ENCODE peak calls at places on chromosomes 11 and 22, in nine cellular contexts. T, P, B, Y, G, E, O, A and K are unnamed samples.

GRCh38 chr11:15775051-15775541 is 581.2 kb downstream of the SOX6 start:
- DNase-seq in T (no peak), P (no peak), B (no peak), Y (no peak), G (no peak), E (no peak), O (no peak), A (no peak), K (no peak)

GRCh38 chr11:134643519-134644042 is 231.5 kb upstream of the B3GAT1 start:
- DNase-seq in T (no peak), P (no peak), B (no peak), Y (no peak), G (no peak), E (no peak), O (no peak), A (no peak), K (no peak)

GRCh38 chr22:41487037-41487963 is 18.4 kb downstream of the ACO2 start:
- DNase-seq in T (no peak), P (no peak), B (peak), Y (no peak), G (no peak), E (no peak), O (no peak), A (no peak), K (no peak)

GRCh38 chr22:45221201-45221600 is 19.5 kb downstream of the KIAA0930 start:
- DNase-seq in T (no peak), P (no peak), B (no peak), Y (no peak), G (no peak), E (no peak), O (no peak), A (no peak), K (no peak)

GRCh38 chr11:128346808-128347207 is 240.6 kb downstream of the ETS1 start:
- DNase-seq in T (no peak), P (no peak), B (peak), Y (no peak), G (no peak), E (no peak), O (no peak), A (no peak), K (no peak)

GRCh38 chr11:73623651-73624050 is 22.7 kb upstream of the PLEKHB1 start:
- DNase-seq in T (no peak), P (no peak), B (no peak), Y (no peak), G (no peak), E (no peak), O (no peak), A (no peak), K (no peak)

GRCh38 chr11:2215230-2215560 is 43.6 kb upstream of the TH start:
- DNase-seq in T (no peak), P (no peak), B (no peak), Y (no peak), G (no peak), E (no peak), O (no peak), A (no peak), K (no peak)

GRCh38 chr11:94068764-94069163 is 47.6 kb downstream of the HEPHL1 start:
- DNase-seq in T (no peak), P (no peak), B (no peak), Y (no peak), G (no peak), E (no peak), O (no peak), A (no peak), K (no peak)

GRCh38 chr11:96014234-96014633 is 90.3 kb upstream of the MTMR2 start:
- DNase-seq in T (no peak), P (no peak), B (no peak), Y (no peak), G (no peak), E (peak), O (no peak), A (no peak), K (no peak)

GRCh38 chr22:19605508-19606331 is 81.5 kb upstream of the CLDN5 start:
- DNase-seq in T (peak), P (no peak), B (no peak), Y (no peak), G (no peak), E (no peak), O (no peak), A (peak), K (no peak)

GRCh38 chr11:65890324-65891179 is at the start of gene CCDC85B:
- DNase-seq in T (peak), P (peak), B (peak), Y (peak), G (peak), E (peak), O (peak), A (peak), K (peak)

GRCh38 chr22:21568207-21569075 is 927 bp downstream of the UBE2L3 start:
- DNase-seq in T (no peak), P (no peak), B (peak), Y (peak), G (no peak), E (no peak), O (no peak), A (no peak), K (no peak)

GRCh38 chr11:65625628-65626342 is 10.2 kb downstream of the PCNX3 start:
- DNase-seq in T (peak), P (peak), B (peak), Y (peak), G (no peak), E (no peak), O (peak), A (peak), K (no peak)

GRCh38 chr11:63508009-63508408 is 2.1 kb downstream of the LGALS12 start:
- DNase-seq in T (peak), P (peak), B (peak), Y (no peak), G (no peak), E (no peak), O (no peak), A (peak), K (no peak)

GRCh38 chr11:81887671-81888070 is 846.0 kb downstream of the FAM181B start:
- DNase-seq in T (no peak), P (no peak), B (no peak), Y (no peak), G (no peak), E (no peak), O (no peak), A (no peak), K (no peak)

GRCh38 chr22:23079814-23080521 is 9.6 kb downstream of the GNAZ start:
- DNase-seq in T (no peak), P (no peak), B (no peak), Y (no peak), G (no peak), E (no peak), O (no peak), A (peak), K (no peak)

GRCh38 chr22:39738746-39739145 is 154.8 kb downstream of the ENTHD1 start:
- DNase-seq in T (no peak), P (no peak), B (no peak), Y (no peak), G (no peak), E (no peak), O (no peak), A (no peak), K (no peak)

GRCh38 chr11:134206185-134206584 is 17.6 kb downstream of the NCAPD3 start:
- DNase-seq in T (no peak), P (no peak), B (no peak), Y (no peak), G (no peak), E (no peak), O (no peak), A (no peak), K (no peak)

GRCh38 chr11:110186456-110186855 is 93.3 kb downstream of the ZC3H12C start:
- DNase-seq in T (no peak), P (no peak), B (no peak), Y (no peak), G (no peak), E (no peak), O (no peak), A (no peak), K (no peak)

GRCh38 chr11:129828301-129828836 is 12.7 kb downstream of the TMEM45B start:
- DNase-seq in T (no peak), P (no peak), B (no peak), Y (no peak), G (no peak), E (peak), O (no peak), A (no peak), K (no peak)

GRCh38 chr22:19612866-19613572 is 88.8 kb upstream of the CLDN5 start:
- DNase-seq in T (no peak), P (no peak), B (no peak), Y (no peak), G (no peak), E (no peak), O (no peak), A (no peak), K (no peak)

GRCh38 chr11:46896719-46897406 is 21.5 kb downstream of the LRP4 start:
- DNase-seq in T (no peak), P (peak), B (no peak), Y (no peak), G (no peak), E (peak), O (no peak), A (no peak), K (no peak)

GRCh38 chr11:33618956-33619355 is 81.7 kb downstream of the C11orf91 start:
- DNase-seq in T (no peak), P (no peak), B (no peak), Y (no peak), G (no peak), E (no peak), O (no peak), A (peak), K (no peak)

GRCh38 chr22:45678961-45679912 is 7.6 kb downstream of the ATXN10 start:
- DNase-seq in T (no peak), P (no peak), B (no peak), Y (no peak), G (no peak), E (no peak), O (no peak), A (no peak), K (no peak)

GRCh38 chr11:79100093-79100704 is 340.6 kb downstream of the TENM4 start:
- DNase-seq in T (no peak), P (peak), B (peak), Y (no peak), G (peak), E (peak), O (peak), A (no peak), K (no peak)

GRCh38 chr11:130599073-130599654 is 150.7 kb downstream of the ADAMTS15 start:
- DNase-seq in T (no peak), P (no peak), B (peak), Y (no peak), G (no peak), E (no peak), O (no peak), A (no peak), K (no peak)

GRCh38 chr11:3615998-3616397 is 25.8 kb downstream of the ART5 start:
- DNase-seq in T (no peak), P (no peak), B (no peak), Y (no peak), G (no peak), E (no peak), O (no peak), A (no peak), K (no peak)

GRCh38 chr22:45101828-45102227 is 61.9 kb upstream of the NUP50 start:
- DNase-seq in T (peak), P (peak), B (peak), Y (no peak), G (peak), E (peak), O (peak), A (peak), K (peak)

GRCh38 chr11:85946221-85946620 is 91.0 kb downstream of the CCDC83 start:
- DNase-seq in T (no peak), P (no peak), B (no peak), Y (no peak), G (no peak), E (no peak), O (no peak), A (no peak), K (no peak)

GRCh38 chr11:74647404-74647803 is 55.0 kb downstream of the POLD3 start:
- DNase-seq in T (no peak), P (no peak), B (no peak), Y (no peak), G (no peak), E (no peak), O (no peak), A (no peak), K (no peak)

GRCh38 chr22:25898707-25899365 is 156.8 kb downstream of the MYO18B start:
- DNase-seq in T (no peak), P (peak), B (no peak), Y (no peak), G (no peak), E (no peak), O (no peak), A (no peak), K (no peak)

GRCh38 chr11:119323532-119324033 is 6.7 kb upstream of the MCAM start:
- DNase-seq in T (peak), P (peak), B (peak), Y (peak), G (peak), E (peak), O (no peak), A (peak), K (no peak)

GRCh38 chr11:763073-763463 is 14.2 kb downstream of the GATD1 start:
- DNase-seq in T (no peak), P (no peak), B (no peak), Y (no peak), G (no peak), E (peak), O (no peak), A (no peak), K (no peak)

GRCh38 chr11:75790986-75791385 is 22.4 kb downstream of the DGAT2 start:
- DNase-seq in T (peak), P (no peak), B (no peak), Y (no peak), G (no peak), E (no peak), O (no peak), A (no peak), K (no peak)

GRCh38 chr11:34363363-34364084 is 5.7 kb upstream of the ABTB2 start:
- DNase-seq in T (no peak), P (no peak), B (no peak), Y (no peak), G (no peak), E (no peak), O (no peak), A (no peak), K (no peak)

GRCh38 chr11:86459682-86460460 is 85.2 kb downstream of the CCDC81 start:
- DNase-seq in T (no peak), P (no peak), B (peak), Y (no peak), G (no peak), E (no peak), O (no peak), A (peak), K (no peak)

GRCh38 chr11:77198440-77198849 is 70.4 kb downstream of the MYO7A start:
- DNase-seq in T (peak), P (peak), B (peak), Y (no peak), G (peak), E (no peak), O (peak), A (no peak), K (no peak)

GRCh38 chr22:17085277-17086091 is 684 bp downstream of the IL17RA start:
- DNase-seq in T (peak), P (no peak), B (peak), Y (no peak), G (no peak), E (peak), O (no peak), A (no peak), K (no peak)

GRCh38 chr22:50282361-50283144 is 12.4 kb upstream of the MAPK11 start:
- DNase-seq in T (no peak), P (no peak), B (peak), Y (no peak), G (no peak), E (no peak), O (no peak), A (no peak), K (no peak)